ENCODE peak calls at places on chromosomes 3 and 15, in seven cellular contexts. One of them, this sample, is unnamed.

GRCh38 chr3:74613060-74613459 is 1.4 kb downstream of the CNTN3 start:
- DNase-seq in stimulated activated CD4-positive, alpha-beta T cell treated with anti-CD3 and anti-CD28 coated beads, Interleukin-15, amount 100 ng/mL, for 1 hour: no peak
- DNase-seq in endothelial cell of umbilical vein: no peak
- DNase-seq in RWPE1: no peak
- DNase-seq in EL: peak; percentile 64
- DNase-seq in iPS-NIHi11: no peak
- DNase-seq in T1000: no peak
- DNase-seq in this sample: no peak

GRCh38 chr15:26864664-26865191 is 2.1 kb upstream of the GABRA5 start:
- DNase-seq in stimulated activated CD4-positive, alpha-beta T cell treated with anti-CD3 and anti-CD28 coated beads, Interleukin-15, amount 100 ng/mL, for 1 hour: no peak
- DNase-seq in endothelial cell of umbilical vein: peak; percentile 4
- DNase-seq in RWPE1: peak; percentile 37
- DNase-seq in EL: peak; percentile 1
- DNase-seq in iPS-NIHi11: peak; percentile 58
- DNase-seq in T1000: no peak
- DNase-seq in this sample: no peak

GRCh38 chr15:77517579-77517978 is 96.9 kb downstream of the HMG20A start:
- DNase-seq in stimulated activated CD4-positive, alpha-beta T cell treated with anti-CD3 and anti-CD28 coated beads, Interleukin-15, amount 100 ng/mL, for 1 hour: no peak
- DNase-seq in endothelial cell of umbilical vein: no peak
- DNase-seq in RWPE1: no peak
- DNase-seq in EL: no peak
- DNase-seq in iPS-NIHi11: no peak
- DNase-seq in T1000: no peak
- DNase-seq in this sample: no peak

GRCh38 chr3:117003501-117003900 is 293.9 kb downstream of the TUSC7 start:
- DNase-seq in stimulated activated CD4-positive, alpha-beta T cell treated with anti-CD3 and anti-CD28 coated beads, Interleukin-15, amount 100 ng/mL, for 1 hour: no peak
- DNase-seq in endothelial cell of umbilical vein: no peak
- DNase-seq in RWPE1: no peak
- DNase-seq in EL: no peak
- DNase-seq in iPS-NIHi11: no peak
- DNase-seq in T1000: no peak
- DNase-seq in this sample: no peak

GRCh38 chr3:109900774-109901173 is 563.4 kb upstream of the DPPA4 start:
- DNase-seq in stimulated activated CD4-positive, alpha-beta T cell treated with anti-CD3 and anti-CD28 coated beads, Interleukin-15, amount 100 ng/mL, for 1 hour: no peak
- DNase-seq in endothelial cell of umbilical vein: no peak
- DNase-seq in RWPE1: no peak
- DNase-seq in EL: no peak
- DNase-seq in iPS-NIHi11: no peak
- DNase-seq in T1000: no peak
- DNase-seq in this sample: no peak

GRCh38 chr3:24583004-24583403 is 88.4 kb upstream of the THRB start:
- DNase-seq in stimulated activated CD4-positive, alpha-beta T cell treated with anti-CD3 and anti-CD28 coated beads, Interleukin-15, amount 100 ng/mL, for 1 hour: no peak
- DNase-seq in endothelial cell of umbilical vein: no peak
- DNase-seq in RWPE1: no peak
- DNase-seq in EL: no peak
- DNase-seq in iPS-NIHi11: peak; percentile 15
- DNase-seq in T1000: no peak
- DNase-seq in this sample: no peak

GRCh38 chr3:47348411-47349154 is 32.2 kb upstream of the PTPN23 start:
- DNase-seq in stimulated activated CD4-positive, alpha-beta T cell treated with anti-CD3 and anti-CD28 coated beads, Interleukin-15, amount 100 ng/mL, for 1 hour: no peak
- DNase-seq in endothelial cell of umbilical vein: no peak
- DNase-seq in RWPE1: no peak
- DNase-seq in EL: no peak
- DNase-seq in iPS-NIHi11: no peak
- DNase-seq in T1000: no peak
- DNase-seq in this sample: no peak

GRCh38 chr3:64209866-64210609 is 15.2 kb downstream of the PRICKLE2 start:
- DNase-seq in stimulated activated CD4-positive, alpha-beta T cell treated with anti-CD3 and anti-CD28 coated beads, Interleukin-15, amount 100 ng/mL, for 1 hour: no peak
- DNase-seq in endothelial cell of umbilical vein: peak; percentile 100
- DNase-seq in RWPE1: no peak
- DNase-seq in EL: no peak
- DNase-seq in iPS-NIHi11: no peak
- DNase-seq in T1000: no peak
- DNase-seq in this sample: no peak

GRCh38 chr3:176428552-176428951 is 768.7 kb downstream of the TBL1XR1 start:
- DNase-seq in stimulated activated CD4-positive, alpha-beta T cell treated with anti-CD3 and anti-CD28 coated beads, Interleukin-15, amount 100 ng/mL, for 1 hour: no peak
- DNase-seq in endothelial cell of umbilical vein: no peak
- DNase-seq in RWPE1: no peak
- DNase-seq in EL: no peak
- DNase-seq in iPS-NIHi11: peak; percentile 22
- DNase-seq in T1000: no peak
- DNase-seq in this sample: no peak

GRCh38 chr3:152185941-152186630 is 82.6 kb upstream of the MBNL1 start:
- DNase-seq in stimulated activated CD4-positive, alpha-beta T cell treated with anti-CD3 and anti-CD28 coated beads, Interleukin-15, amount 100 ng/mL, for 1 hour: no peak
- DNase-seq in endothelial cell of umbilical vein: no peak
- DNase-seq in RWPE1: no peak
- DNase-seq in EL: no peak
- DNase-seq in iPS-NIHi11: no peak
- DNase-seq in T1000: no peak
- DNase-seq in this sample: no peak

GRCh38 chr15:91409430-91409829 is 309.4 kb downstream of the SV2B start:
- DNase-seq in stimulated activated CD4-positive, alpha-beta T cell treated with anti-CD3 and anti-CD28 coated beads, Interleukin-15, amount 100 ng/mL, for 1 hour: no peak
- DNase-seq in endothelial cell of umbilical vein: no peak
- DNase-seq in RWPE1: no peak
- DNase-seq in EL: no peak
- DNase-seq in iPS-NIHi11: no peak
- DNase-seq in T1000: no peak
- DNase-seq in this sample: no peak

GRCh38 chr3:14246414-14246813 is 67.8 kb downstream of the LSM3 start:
- DNase-seq in stimulated activated CD4-positive, alpha-beta T cell treated with anti-CD3 and anti-CD28 coated beads, Interleukin-15, amount 100 ng/mL, for 1 hour: no peak
- DNase-seq in endothelial cell of umbilical vein: no peak
- DNase-seq in RWPE1: no peak
- DNase-seq in EL: peak; percentile 14
- DNase-seq in iPS-NIHi11: no peak
- DNase-seq in T1000: no peak
- DNase-seq in this sample: no peak

GRCh38 chr3:5022187-5022965 is 43.1 kb downstream of the BHLHE40 start:
- DNase-seq in stimulated activated CD4-positive, alpha-beta T cell treated with anti-CD3 and anti-CD28 coated beads, Interleukin-15, amount 100 ng/mL, for 1 hour: no peak
- DNase-seq in endothelial cell of umbilical vein: peak; percentile 37
- DNase-seq in RWPE1: peak; percentile 36
- DNase-seq in EL: peak; percentile 42
- DNase-seq in iPS-NIHi11: no peak
- DNase-seq in T1000: no peak
- DNase-seq in this sample: no peak

GRCh38 chr15:27906802-27907201 is 192.3 kb downstream of the OCA2 start:
- DNase-seq in stimulated activated CD4-positive, alpha-beta T cell treated with anti-CD3 and anti-CD28 coated beads, Interleukin-15, amount 100 ng/mL, for 1 hour: no peak
- DNase-seq in endothelial cell of umbilical vein: no peak
- DNase-seq in RWPE1: no peak
- DNase-seq in EL: no peak
- DNase-seq in iPS-NIHi11: no peak
- DNase-seq in T1000: no peak
- DNase-seq in this sample: no peak